ENCODE peak calls at places on chromosomes 5 and 9, in nine cellular contexts. A is ovary; T is WTC11; G is activated CD4-positive, alpha-beta T cell treated with anti-CD3 and anti-CD28 coated beads, Interleukin-2, amount 50 U/mL, for 1 hour; K is CD8-positive, alpha-beta T cell; C is NCI-H1417 treated with DMSO at 0.1 percent for 48 hours; V is activated gamma-delta T cell treated with anti-CD3 and anti-CD28 coated beads, Interleukin-2, amount 50 U/mL, for 16 hours; Q is T1000; X is H54. S is an unnamed sample.

GRCh38 chr5:143714629-143715028 is 97.3 kb upstream of the HMHB1 start:
- DNase-seq in A (no peak), T (no peak), G (no peak), K (no peak), C (no peak), V (no peak), Q (no peak), X (peak; percentile 12), S (no peak)

GRCh38 chr9:109918359-109919163 is 138.6 kb downstream of the PALM2AKAP2 start:
- DNase-seq in A (no peak), T (no peak), G (no peak), K (no peak), C (peak; percentile 68), V (no peak), Q (no peak), X (no peak), S (no peak)

GRCh38 chr5:32504923-32505596 is 60.5 kb upstream of the ZFR start:
- DNase-seq in A (peak; percentile 67), T (no peak), G (no peak), K (no peak), C (peak; percentile 5), V (no peak), Q (peak; percentile 54), X (no peak), S (no peak)

GRCh38 chr5:116361171-116361967 is 213.3 kb downstream of the SEMA6A start:
- DNase-seq in A (peak; percentile 35), T (peak; percentile 82), G (no peak), K (no peak), C (no peak), V (no peak), Q (no peak), X (no peak), S (no peak)

GRCh38 chr9:98453589-98454311 is 198.3 kb upstream of the TBC1D2 start:
- DNase-seq in A (no peak), T (no peak), G (no peak), K (no peak), C (no peak), V (no peak), Q (no peak), X (no peak), S (no peak)

GRCh38 chr5:88644676-88645075 is 238.3 kb downstream of the MEF2C start:
- DNase-seq in A (no peak), T (no peak), G (no peak), K (no peak), C (no peak), V (no peak), Q (no peak), X (no peak), S (no peak)

GRCh38 chr5:91061946-91062586 is 321.1 kb downstream of the ARRDC3 start:
- DNase-seq in A (no peak), T (no peak), G (no peak), K (no peak), C (no peak), V (no peak), Q (no peak), X (no peak), S (no peak)

GRCh38 chr5:31213676-31214638 is 20.5 kb downstream of the CDH6 start:
- DNase-seq in A (no peak), T (no peak), G (no peak), K (no peak), C (peak; percentile 82), V (no peak), Q (no peak), X (no peak), S (no peak)

GRCh38 chr9:105243015-105243686 is 1.3 kb upstream of the SLC44A1 start:
- DNase-seq in A (no peak), T (no peak), G (no peak), K (no peak), C (no peak), V (no peak), Q (peak; percentile 4), X (no peak), S (no peak)

S was measured in HT-29.